ENCODE peak calls at places on chromosome 13, in five cellular contexts. One of them, this sample, is unnamed.

GRCh38 chr13:99439048-99439447 is 62.2 kb upstream of the TM9SF2 start:
- DNase-seq in NCI-H1105: no peak
- DNase-seq in adrenal gland: no peak
- DNase-seq in MCF 10A: no peak
- DNase-seq in fibroblast of lung: no peak
- DNase-seq in this sample: no peak

GRCh38 chr13:97113231-97114001 is 108.7 kb upstream of the MBNL2 start:
- DNase-seq in adrenal gland: peak; percentile 47
- DNase-seq in NCI-H1105: peak; percentile 23
- DNase-seq in fibroblast of lung: peak; percentile 41
- DNase-seq in MCF 10A: no peak
- DNase-seq in this sample: no peak

GRCh38 chr13:102220681-102221228 is 181.1 kb downstream of the FGF14 start:
- DNase-seq in NCI-H1105: no peak
- DNase-seq in fibroblast of lung: no peak
- DNase-seq in MCF 10A: no peak
- DNase-seq in adrenal gland: no peak
- DNase-seq in this sample: no peak

GRCh38 chr13:72255908-72256307 is 388.9 kb upstream of the DACH1 start:
- DNase-seq in NCI-H1105: no peak
- DNase-seq in adrenal gland: peak; percentile 48
- DNase-seq in fibroblast of lung: peak; percentile 56
- DNase-seq in MCF 10A: peak; percentile 51
- DNase-seq in this sample: peak; percentile 42

GRCh38 chr13:46615888-46616531 is 63.0 kb downstream of the LRCH1 start:
- DNase-seq in adrenal gland: no peak
- DNase-seq in MCF 10A: no peak
- DNase-seq in NCI-H1105: no peak
- DNase-seq in fibroblast of lung: peak; percentile 20
- DNase-seq in this sample: no peak

GRCh38 chr13:27022571-27023311 is 148.9 kb downstream of the USP12 start:
- DNase-seq in fibroblast of lung: peak; percentile 71
- DNase-seq in adrenal gland: no peak
- DNase-seq in NCI-H1105: no peak
- DNase-seq in MCF 10A: peak; percentile 18
- DNase-seq in this sample: peak; percentile 46

GRCh38 chr13:97385146-97385545 is 48.8 kb upstream of the RAP2A start:
- DNase-seq in adrenal gland: no peak
- DNase-seq in MCF 10A: no peak
- DNase-seq in NCI-H1105: no peak
- DNase-seq in fibroblast of lung: peak; percentile 80
- DNase-seq in this sample: no peak

GRCh38 chr13:110017379-110017778 is 231.0 kb upstream of the IRS2 start:
- DNase-seq in NCI-H1105: no peak
- DNase-seq in MCF 10A: peak; percentile 93
- DNase-seq in fibroblast of lung: peak; percentile 98
- DNase-seq in adrenal gland: no peak
- DNase-seq in this sample: peak; percentile 92

GRCh38 chr13:20669162-20669561 is 34.3 kb upstream of the IL17D start:
- DNase-seq in fibroblast of lung: no peak
- DNase-seq in MCF 10A: no peak
- DNase-seq in adrenal gland: no peak
- DNase-seq in NCI-H1105: no peak
- DNase-seq in this sample: no peak

GRCh38 chr13:20441879-20442278 is 83.8 kb downstream of the CRYL1 start:
- DNase-seq in NCI-H1105: no peak
- DNase-seq in MCF 10A: no peak
- DNase-seq in fibroblast of lung: peak; percentile 85
- DNase-seq in adrenal gland: no peak
- DNase-seq in this sample: no peak

GRCh38 chr13:48233097-48233885 is at the start of gene ITM2B:
- DNase-seq in MCF 10A: peak; percentile 68
- DNase-seq in fibroblast of lung: peak; percentile 72
- DNase-seq in adrenal gland: peak; percentile 86
- DNase-seq in NCI-H1105: peak; percentile 59
- DNase-seq in this sample: peak; percentile 37

GRCh38 chr13:44306401-44307192 is 67.0 kb upstream of the SERP2 start:
- DNase-seq in MCF 10A: peak; percentile 99
- DNase-seq in fibroblast of lung: peak; percentile 99
- DNase-seq in adrenal gland: peak; percentile 66
- DNase-seq in NCI-H1105: no peak
- DNase-seq in this sample: peak; percentile 94

GRCh38 chr13:97242755-97243497 is 20.8 kb downstream of the MBNL2 start:
- DNase-seq in MCF 10A: no peak
- DNase-seq in NCI-H1105: no peak
- DNase-seq in adrenal gland: no peak
- DNase-seq in fibroblast of lung: no peak
- DNase-seq in this sample: no peak

GRCh38 chr13:102838982-102839381 is 6.8 kb upstream of the ERCC5 start:
- DNase-seq in adrenal gland: no peak
- DNase-seq in fibroblast of lung: no peak
- DNase-seq in NCI-H1105: no peak
- DNase-seq in MCF 10A: no peak
- DNase-seq in this sample: no peak

GRCh38 chr13:24459234-24459633 is 53.3 kb downstream of the PARP4 start:
- DNase-seq in MCF 10A: no peak
- DNase-seq in adrenal gland: no peak
- DNase-seq in fibroblast of lung: peak; percentile 56
- DNase-seq in NCI-H1105: no peak
- DNase-seq in this sample: no peak

GRCh38 chr13:80481589-80481988 is 140.7 kb upstream of the SPRY2 start:
- DNase-seq in adrenal gland: no peak
- DNase-seq in fibroblast of lung: no peak
- DNase-seq in NCI-H1105: no peak
- DNase-seq in MCF 10A: no peak
- DNase-seq in this sample: no peak

This sample was measured in kidney glomerular epithelial cell.